ENCODE peak calls at places on chromosomes 4 and X, in ten cellular contexts. X is tibial nerve, I is spleen, O is A549, W is heart left ventricle, P is K562, Y is IMR-90, E is right lobe of liver, F is transverse colon, D is suprapubic skin. R is an unnamed sample.

GRCh38 chr4:81052119-81053068 is 21.9 kb downstream of the BMP3 start:
- DNase-seq in I (no peak), D (no peak), Y (peak; percentile 74), O (peak; percentile 45), P (peak; percentile 46), E (peak; percentile 56), F (peak; percentile 79), X (peak; percentile 48), W (no peak), R (no peak)

GRCh38 chr4:20684852-20685763 is 15.2 kb upstream of the PACRGL start:
- DNase-seq in X (no peak), E (no peak), F (no peak), W (no peak), O (peak; percentile 1), Y (peak; percentile 27), I (no peak), D (no peak), P (peak; percentile 21), R (no peak)

GRCh38 chrX:18354369-18355329 is at the start of gene SCML2:
- DNase-seq in D (no peak), P (peak; percentile 75), Y (peak; percentile 21), X (no peak), O (peak; percentile 60), W (peak; percentile 39), F (peak; percentile 41), E (peak; percentile 47), I (peak; percentile 79), R (no peak)

GRCh38 chrX:136497556-136498048 is at the start of gene HTATSF1:
- DNase-seq in I (peak; percentile 88), D (no peak), E (peak; percentile 28), P (peak; percentile 10), F (no peak), X (no peak), Y (no peak), W (no peak), O (no peak), R (no peak)

GRCh38 chr4:60992037-60992436 is 208.1 kb upstream of the ADGRL3 start:
- DNase-seq in P (no peak), Y (peak; percentile 9), O (no peak), D (no peak), X (no peak), W (no peak), I (no peak), E (no peak), F (no peak), R (no peak)

GRCh38 chrX:150364347-150365050 is 1.4 kb downstream of the MAMLD1 start:
- DNase-seq in X (peak; percentile 14), D (no peak), E (peak; percentile 34), F (peak; percentile 21), W (peak; percentile 23), I (peak; percentile 82), O (peak; percentile 21), Y (peak; percentile 6), P (no peak), R (no peak)

GRCh38 chr4:139875456-139875855 is 209.8 kb downstream of the MGST2 start:
- DNase-seq in F (no peak), Y (no peak), I (no peak), X (no peak), D (no peak), W (no peak), P (no peak), E (no peak), O (no peak), R (no peak)

GRCh38 chr4:156766846-156767245 is 204.8 kb downstream of the PDGFC start:
- DNase-seq in E (no peak), D (no peak), X (no peak), O (no peak), I (no peak), Y (peak; percentile 60), P (no peak), W (no peak), F (no peak), R (no peak)

GRCh38 chr4:185508162-185508561 is 27.1 kb downstream of the PDLIM3 start:
- DNase-seq in O (no peak), I (no peak), X (no peak), E (no peak), W (no peak), F (no peak), Y (no peak), D (no peak), P (no peak), R (no peak)

GRCh38 chr4:131288441-131288840 is 1860.7 kb upstream of the PCDH10 start:
- DNase-seq in W (no peak), I (no peak), E (no peak), X (no peak), D (no peak), P (no peak), O (no peak), F (no peak), Y (no peak), R (no peak)

GRCh38 chr4:123672987-123673386 is 276.4 kb downstream of the SPRY1 start:
- DNase-seq in Y (peak; percentile 69), O (peak; percentile 3), D (no peak), I (no peak), P (no peak), X (no peak), E (no peak), W (no peak), F (no peak), R (no peak)

GRCh38 chrX:46444011-46444410 is 101.2 kb downstream of the ZNF674 start:
- DNase-seq in E (no peak), F (no peak), P (no peak), W (no peak), O (peak; percentile 34), Y (peak; percentile 89), I (no peak), X (no peak), D (no peak), R (no peak)

GRCh38 chrX:46447384-46447783 is 97.8 kb downstream of the ZNF674 start:
- DNase-seq in I (peak; percentile 74), F (no peak), O (no peak), Y (peak; percentile 8), X (no peak), D (no peak), W (no peak), E (no peak), P (no peak), R (no peak)

DNA sequence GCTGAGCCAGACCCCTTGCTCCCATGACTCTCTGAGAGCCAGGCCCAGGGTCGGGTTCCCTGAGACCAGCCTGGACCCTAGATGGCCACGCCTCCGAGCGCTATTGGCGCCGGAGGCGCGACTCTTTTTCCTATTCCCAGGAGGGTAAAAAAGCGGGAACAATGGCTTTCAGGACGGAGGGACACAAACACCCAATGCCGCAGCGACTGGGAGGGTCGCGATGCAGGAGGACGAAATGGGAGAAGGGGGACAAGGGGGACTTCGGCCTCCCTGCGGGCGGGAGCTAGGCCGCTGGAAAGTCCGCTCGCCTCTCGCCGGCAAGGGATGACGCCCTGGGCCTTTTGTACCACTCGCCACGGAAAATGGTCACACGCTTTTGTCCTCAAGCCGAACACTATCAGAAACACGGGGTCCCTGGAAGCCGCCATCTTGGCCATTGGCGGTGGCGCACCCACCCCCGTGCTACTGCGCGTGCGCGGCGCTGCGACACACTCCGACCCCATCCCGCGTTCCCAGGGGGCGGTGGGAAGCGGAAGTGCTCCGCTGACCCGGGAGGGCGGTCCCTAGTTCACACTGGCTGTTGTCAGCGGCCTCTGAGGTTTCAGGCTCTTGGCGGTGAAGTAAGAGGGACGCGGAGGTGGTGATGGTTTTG is 98.4 kb downstream of the ZNF674 start:
- DNase-seq in X (peak; percentile 62), I (peak; percentile 94), W (peak; percentile 89), E (peak; percentile 88), F (peak; percentile 87), P (peak; percentile 85), D (peak; percentile 86), O (peak; percentile 88), Y (peak; percentile 69), R (peak; percentile 18)
- TF ChIP-seq POLR2A in X (peak; percentile 59), I (no peak), W (no peak), E (peak; percentile 61), F (peak; percentile 73), P (peak; percentile 73), D (no peak), O (peak; percentile 62), Y (peak; percentile 44), R (peak; percentile 58)

GRCh38 chr4:118682928-118683327 is 2.3 kb upstream of the METTL14 start:
- DNase-seq in D (no peak), I (no peak), W (no peak), E (no peak), P (peak; percentile 43), O (peak; percentile 25), F (no peak), Y (peak; percentile 41), X (no peak), R (no peak)
- H3K4me3 ChIP-seq in D (no peak overlapping the region), I (no peak overlapping the region), W (no peak overlapping the region), E (no peak overlapping the region), P (no peak overlapping the region), O (no peak overlapping the region), F (no peak overlapping the region), Y (no peak overlapping the region), X (no peak overlapping the region), R (no peak overlapping the region)

GRCh38 chr4:108375434-108375833 is 206.7 kb upstream of the LEF1 start:
- DNase-seq in Y (no peak), O (no peak), I (no peak), P (no peak), F (no peak), D (no peak), X (no peak), E (no peak), W (no peak), R (no peak)
- H3K4me1 ChIP-seq in Y (no peaks in the 10 kb centered on the region), O (no peaks in the 10 kb centered on the region), I (no peaks in the 10 kb centered on the region), P (peaks cover under 1% of the 10 kb centered on the region), F (no peaks in the 10 kb centered on the region), D (no peaks in the 10 kb centered on the region), X (no peaks in the 10 kb centered on the region), E (no peaks in the 10 kb centered on the region), W (no peaks in the 10 kb centered on the region), R (no peaks in the 10 kb centered on the region)

DNA sequence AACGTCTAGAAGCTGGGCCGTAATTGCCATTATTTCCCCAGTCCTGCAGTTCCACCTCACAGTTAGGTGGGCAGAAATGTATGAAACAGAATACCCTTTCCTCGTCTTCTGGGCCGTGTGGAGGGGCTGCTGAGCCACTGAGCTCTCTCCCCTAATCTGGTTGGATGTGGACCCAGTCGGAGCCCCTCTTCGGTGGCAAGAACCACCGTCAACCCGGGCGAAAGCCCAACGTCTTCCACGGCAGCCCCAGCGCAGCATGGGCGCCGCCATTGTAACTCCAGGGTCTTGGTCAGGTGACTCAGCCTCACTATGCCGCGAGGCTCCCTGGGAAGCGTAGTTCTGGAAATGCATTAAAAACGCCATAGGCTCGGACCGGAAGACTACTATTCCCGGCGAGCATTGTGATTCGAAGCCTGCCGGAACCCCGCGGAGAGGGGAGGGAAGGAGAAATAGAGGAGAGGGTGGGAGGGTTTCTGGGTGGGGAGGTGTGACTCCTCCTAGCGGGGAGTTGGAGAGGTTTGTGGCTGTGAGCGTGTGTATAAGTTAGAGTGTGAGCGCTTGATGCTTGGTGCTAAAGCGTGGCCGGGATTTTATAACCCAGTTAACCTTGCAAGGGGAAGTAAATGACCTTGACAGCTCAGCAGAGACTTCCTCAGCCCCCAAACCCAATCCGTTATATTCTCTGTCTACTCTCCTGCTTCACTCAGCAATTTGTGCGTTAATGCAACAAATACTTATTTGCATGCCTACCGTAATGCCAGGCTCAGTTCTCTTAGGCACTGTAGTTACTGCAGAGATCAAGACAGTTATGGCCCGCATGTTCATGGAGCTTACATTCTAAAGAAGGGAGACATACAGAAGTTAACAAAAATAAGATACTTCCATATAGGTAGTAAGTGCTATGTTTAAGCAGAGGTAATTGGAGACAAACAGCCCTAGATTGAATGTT is at the start of gene GATB:
- DNase-seq in I (peak; percentile 96), P (peak; percentile 89), D (peak; percentile 94), E (peak; percentile 91), O (peak; percentile 93), X (peak; percentile 81), F (peak; percentile 93), W (peak; percentile 94), Y (peak; percentile 96), R (peak; percentile 74)
- TF ChIP-seq POLR2A in I (no peak), P (peak; percentile 88), D (no peak), E (peak; percentile 61), O (no peak), X (peak; percentile 52), F (peak; percentile 65), W (no peak), Y (peak; percentile 91), R (peak; percentile 39)

GRCh38 chr4:146646601-146647000 is 7.9 kb downstream of the POU4F2 start:
- DNase-seq in E (no peak), I (no peak), D (no peak), Y (no peak), P (no peak), X (no peak), O (no peak), W (no peak), F (no peak), R (no peak)
- H3K4me3 ChIP-seq in E (no peak overlapping the region), I (no peak overlapping the region), D (no peak overlapping the region), Y (no peak overlapping the region), P (no peak overlapping the region), X (no peak overlapping the region), O (no peak overlapping the region), W (no peak overlapping the region), F (no peak overlapping the region), R (no peak overlapping the region)

R was measured in esophagus squamous epithelium.